ENCODE peak calls at places on chromosome 13, in six cellular contexts. P, I, N, X, H and K are unnamed samples.

GRCh38 chr13:102878491-102878890 is 32.7 kb downstream of the ERCC5 start:
- DNase-seq in N (peak; percentile 76), X (no peak), H (no peak), I (no peak), P (peak; percentile 29), K (peak; percentile 8)

GRCh38 chr13:22095794-22096193 is 424.9 kb downstream of the FGF9 start:
- DNase-seq in N (no peak), H (no peak), X (no peak), P (no peak), I (no peak), K (no peak)

GRCh38 chr13:40271511-40271910 is 394.9 kb downstream of the FOXO1 start:
- DNase-seq in N (no peak), P (no peak), X (no peak), H (no peak), I (no peak), K (no peak)

GRCh38 chr13:84446972-84447700 is 564.9 kb upstream of the SLITRK1 start:
- DNase-seq in X (no peak), N (no peak), P (no peak), H (no peak), I (peak; percentile 38), K (peak; percentile 41)

GRCh38 chr13:30113983-30114491 is 193.3 kb downstream of the KATNAL1 start:
- DNase-seq in X (peak; percentile 32), H (no peak), P (no peak), N (no peak), I (peak; percentile 49), K (peak; percentile 49)

GRCh38 chr13:41019578-41020347 is 647 bp upstream of the ELF1 start:
- DNase-seq in N (no peak), X (no peak), P (no peak), H (no peak), I (no peak), K (peak; percentile 45)

GRCh38 chr13:19782049-19782726 is 557 bp downstream of the PSPC1 start:
- DNase-seq in P (peak; percentile 26), X (no peak), I (peak; percentile 57), N (peak; percentile 45), H (peak; percentile 70), K (peak; percentile 51)

GRCh38 chr13:24630851-24631341 is 49.3 kb upstream of the ATP12A start:
- DNase-seq in X (no peak), N (peak; percentile 46), H (peak; percentile 92), I (no peak), P (peak; percentile 55), K (no peak)

GRCh38 chr13:39501711-39502324 is 101.2 kb downstream of the LHFPL6 start:
- DNase-seq in P (peak; percentile 41), N (no peak), H (peak; percentile 37), I (no peak), X (no peak), K (peak; percentile 80)

GRCh38 chr13:45119990-45120864 is at the start of gene GTF2F2:
- DNase-seq in N (peak; percentile 90), H (peak; percentile 91), I (peak; percentile 97), P (peak; percentile 83), X (peak; percentile 90), K (peak; percentile 95)

GRCh38 chr13:27194209-27194608 is 22.6 kb upstream of the USP12 start:
- DNase-seq in H (peak; percentile 22), N (no peak), I (no peak), X (no peak), P (no peak), K (no peak)

GRCh38 chr13:108176685-108177274 is 38.6 kb downstream of the LIG4 start:
- DNase-seq in N (peak; percentile 22), I (peak; percentile 81), X (no peak), P (no peak), H (peak; percentile 34), K (peak; percentile 57)

GRCh38 chr13:87674143-87674772 is 3.1 kb downstream of the SLITRK5 start:
- DNase-seq in I (peak; percentile 47), P (peak; percentile 30), H (peak; percentile 25), N (no peak), X (peak; percentile 36), K (peak; percentile 33)

GRCh38 chr13:33284916-33285315 is 639 bp downstream of the STARD13 start:
- DNase-seq in I (no peak), P (no peak), H (peak; percentile 56), N (no peak), X (no peak), K (no peak)

GRCh38 chr13:70415141-70415540 is 306.9 kb upstream of the KLHL1 start:
- DNase-seq in X (no peak), I (no peak), H (no peak), N (no peak), P (no peak), K (no peak)

GRCh38 chr13:46181799-46182490 is at the start of gene LCP1:
- DNase-seq in P (no peak), H (no peak), I (no peak), X (no peak), N (no peak), K (peak; percentile 62)

GRCh38 chr13:109000207-109000606 is 370.8 kb downstream of the MYO16 start:
- DNase-seq in P (no peak), N (no peak), X (no peak), H (no peak), I (no peak), K (no peak)

GRCh38 chr13:86006317-86006716 is 207.1 kb upstream of the SLITRK6 start:
- DNase-seq in I (no peak), X (no peak), N (no peak), H (no peak), P (no peak), K (no peak)

GRCh38 chr13:29754486-29754806 is 96.0 kb downstream of the UBL3 start:
- DNase-seq in I (peak; percentile 49), H (peak; percentile 76), X (peak; percentile 69), N (peak; percentile 61), P (peak; percentile 11), K (peak; percentile 92)

GRCh38 chr13:67493835-67494234 is 263.7 kb upstream of the PCDH9 start:
- DNase-seq in P (no peak), I (no peak), X (no peak), N (no peak), H (no peak), K (no peak)

GRCh38 chr13:34765446-34766180 is 176.5 kb upstream of the NBEA start:
- DNase-seq in H (no peak), I (no peak), X (no peak), N (no peak), P (no peak), K (no peak)

GRCh38 chr13:38180100-38180499 is 169.6 kb upstream of the UFM1 start:
- DNase-seq in X (no peak), H (no peak), I (no peak), N (peak; percentile 2), P (no peak), K (no peak)

GRCh38 chr13:41694902-41695301 is 237.6 kb downstream of the RGCC start:
- DNase-seq in N (peak; percentile 95), H (peak; percentile 96), P (no peak), X (no peak), I (no peak), K (no peak)

GRCh38 chr13:65540064-65540635 is 1690.0 kb downstream of the PCDH9 start:
- DNase-seq in H (no peak), X (no peak), I (no peak), P (no peak), N (no peak), K (no peak)

GRCh38 chr13:34942732-34943674 is 933 bp downstream of the NBEA start:
- DNase-seq in I (peak; percentile 63), H (peak; percentile 2), P (peak; percentile 52), X (peak; percentile 68), N (no peak), K (peak; percentile 68)

GRCh38 chr13:97506511-97506910 is 72.5 kb downstream of the RAP2A start:
- DNase-seq in P (no peak), N (peak; percentile 74), X (no peak), H (peak; percentile 75), I (no peak), K (no peak)

GRCh38 chr13:106100261-106100919 is 435.1 kb downstream of the EFNB2 start:
- DNase-seq in I (peak; percentile 72), H (no peak), P (peak; percentile 74), X (peak; percentile 91), N (no peak), K (peak; percentile 97)

GRCh38 chr13:20461481-20461859 is 64.2 kb downstream of the CRYL1 start:
- DNase-seq in H (peak; percentile 62), X (no peak), I (no peak), P (no peak), N (peak; percentile 49), K (peak; percentile 46)

GRCh38 chr13:55244991-55245644 is 1895.6 kb upstream of the PRR20A start:
- DNase-seq in P (peak; percentile 9), H (peak; percentile 27), X (peak; percentile 71), N (no peak), I (peak; percentile 66), K (peak; percentile 78)

GRCh38 chr13:66266761-66267160 is 963.4 kb downstream of the PCDH9 start:
- DNase-seq in P (no peak), H (no peak), X (no peak), N (no peak), I (no peak), K (no peak)

GRCh38 chr13:74131206-74131605 is 3.0 kb downstream of the KLF12 start:
- DNase-seq in I (no peak), H (peak; percentile 34), N (no peak), X (no peak), P (no peak), K (no peak)
- H3K27ac ChIP-seq in I (no peak overlapping the region), H (peak overlapping the region; percentile 37), N (peak overlapping the region; percentile 72), X (no peak overlapping the region), P (no peak overlapping the region), K (no peak overlapping the region)

DNA sequence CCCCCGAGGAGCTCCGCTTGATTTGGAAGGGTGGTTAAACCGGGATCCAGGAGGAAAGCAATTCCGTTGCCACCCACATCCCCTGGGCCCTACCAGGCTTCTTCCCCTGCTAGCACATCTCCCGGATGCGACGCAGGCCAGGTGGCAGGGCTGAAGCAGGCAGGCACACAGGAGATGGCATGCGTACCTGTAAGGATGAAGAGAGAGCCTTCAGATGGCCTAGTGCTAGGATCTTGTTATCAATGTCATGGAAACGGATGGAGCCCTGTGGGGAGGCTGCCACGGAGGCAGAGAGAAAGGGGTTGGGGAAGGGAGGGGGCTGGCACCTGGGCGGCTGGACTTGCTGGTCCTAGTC is 8.5 kb upstream of the SOX1 start:
- DNase-seq in H (no peak), I (peak; percentile 63), X (no peak), N (no peak), P (no peak), K (no peak)
- H2BK15ac ChIP-seq in H (no peak overlapping the region), I (peak overlapping the region; percentile 81), X (no peak overlapping the region), N (no peak overlapping the region), P (no peak overlapping the region), K (no peak overlapping the region)

GRCh38 chr13:99304541-99304940 is 2.7 kb downstream of the GPR183 start:
- DNase-seq in X (no peak), I (no peak), N (no peak), P (no peak), H (no peak), K (no peak)
- H3K27ac ChIP-seq in X (no peak overlapping the region), I (no peak overlapping the region), N (no peak overlapping the region), P (no peak overlapping the region), H (no peak overlapping the region), K (no peak overlapping the region)

GRCh38 chr13:111666377-111666776 is 345.9 kb downstream of the TEX29 start:
- DNase-seq in I (peak; percentile 34), N (no peak), P (no peak), X (peak; percentile 23), H (no peak), K (no peak)
- H2BK15ac ChIP-seq in I (peak overlapping the region; percentile 88), N (no peak overlapping the region), P (no peak overlapping the region), X (no peak overlapping the region), H (no peak overlapping the region), K (no peak overlapping the region)